ENCODE peak calls at places on chromosomes 4 and X, in four cellular contexts. J is IMR-90, F is K562, G is GM12878. H is an unnamed sample.

GRCh38 chrX:107628662-107629532 is 587 bp downstream of the PRPS1 start:
- DNase-seq in F (peak), J (peak), G (no peak), H (peak)

GRCh38 chrX:74523870-74524735 is 90.3 kb downstream of the RLIM start:
- DNase-seq in F (no peak), J (peak), G (no peak), H (no peak)

GRCh38 chrX:119374736-119375135 is 24.4 kb upstream of the SLC25A43 start:
- DNase-seq in F (no peak), J (peak), G (no peak), H (peak)

GRCh38 chr4:100188829-100189228 is 1.4 kb downstream of the DDIT4L start:
- DNase-seq in G (no peak), J (no peak), F (no peak), H (no peak)

GRCh38 chr4:11532138-11532537 is 103.4 kb upstream of the HS3ST1 start:
- DNase-seq in J (no peak), G (no peak), F (no peak), H (no peak)

GRCh38 chr4:75514949-75515612 is 808 bp downstream of the THAP6 start:
- DNase-seq in J (no peak), F (no peak), G (peak), H (no peak)

GRCh38 chr4:102692474-102692873 is 68.3 kb downstream of the MANBA start:
- DNase-seq in G (no peak), F (no peak), J (no peak), H (no peak)

GRCh38 chr4:151471728-151472127 is 62.8 kb downstream of the FHIP1A start:
- DNase-seq in F (no peak), G (no peak), J (no peak), H (no peak)

GRCh38 chrX:136028383-136028984 is 43.2 kb downstream of the SLC9A6 start:
- DNase-seq in F (no peak), G (no peak), J (peak), H (peak)

GRCh38 chr4:56405016-56405415 is 17.7 kb upstream of the AASDH start:
- DNase-seq in G (no peak), F (no peak), J (no peak), H (no peak)

GRCh38 chrX:55710701-55711100 is 6.8 kb upstream of the RRAGB start:
- DNase-seq in G (no peak), F (no peak), J (no peak), H (peak)

GRCh38 chr4:71974681-71975080 is 57.1 kb upstream of the NPFFR2 start:
- DNase-seq in F (no peak), J (peak), G (no peak), H (no peak)
- TF ChIP-seq USF2 in F (no peak), J (no peak), G (no peak), H (no peak)

GRCh38 chr4:41339812-41340809 is 83.4 kb downstream of the UCHL1 start:
- DNase-seq in F (no peak), G (no peak), J (peak), H (no peak)
- TF ChIP-seq ELK1 in F (no peak), G (no peak), J (no peak), H (no peak)

GRCh38 chrX:153549807-153550206 is 32.4 kb downstream of the ATP2B3 start:
- DNase-seq in G (no peak), J (no peak), F (no peak), H (no peak)
- TF ChIP-seq CTCF in G (no peak), J (no peak), F (peak), H (no peak)

DNA sequence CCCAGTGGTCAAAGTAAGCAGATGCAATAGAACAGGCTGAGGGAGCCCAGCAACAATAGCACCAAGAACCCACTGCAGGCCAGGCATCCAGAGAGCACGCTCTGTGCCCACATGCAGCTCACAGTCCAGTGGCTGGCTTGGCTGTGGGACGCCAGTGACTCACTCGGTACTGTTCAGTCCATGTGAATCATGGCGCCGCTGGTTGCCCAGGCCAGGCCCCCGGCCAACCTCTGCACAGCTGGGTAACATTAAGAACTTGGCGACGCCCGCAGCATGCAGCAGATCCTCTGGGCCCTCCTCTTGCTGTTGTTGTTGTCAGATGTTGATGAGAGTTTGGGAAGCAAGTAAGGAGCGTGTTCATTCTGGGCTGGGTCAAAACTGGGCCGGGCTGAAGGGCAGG is 60.5 kb downstream of the MSX1 start:
- DNase-seq in J (no peak), G (no peak), F (no peak), H (no peak)
- TF ChIP-seq USF2 in J (no peak), G (no peak), F (no peak), H (no peak)

DNA sequence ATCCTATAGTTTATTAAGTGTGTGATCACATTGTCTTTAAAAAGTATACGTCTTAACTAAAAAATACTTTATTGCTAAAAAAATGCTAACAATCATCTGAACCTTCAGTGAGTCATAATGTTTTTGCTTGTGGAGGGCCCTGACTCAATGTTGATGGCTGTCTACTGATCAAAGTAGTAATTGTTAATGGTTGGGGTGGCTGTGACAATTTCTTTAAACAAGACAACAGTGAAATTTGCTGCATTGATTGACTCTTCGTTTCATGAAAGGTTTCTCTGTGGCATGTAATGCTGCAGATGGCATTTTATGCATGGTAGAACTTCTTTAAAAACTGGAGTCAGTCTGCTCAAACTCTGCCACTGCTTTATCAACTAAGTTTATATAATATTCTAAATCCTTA is 101.4 kb upstream of the IL15 start:
- DNase-seq in F (no peak), J (peak), G (no peak), H (no peak)
- TF ChIP-seq ELK1 in F (no peak), J (no peak), G (no peak), H (no peak)

DNA sequence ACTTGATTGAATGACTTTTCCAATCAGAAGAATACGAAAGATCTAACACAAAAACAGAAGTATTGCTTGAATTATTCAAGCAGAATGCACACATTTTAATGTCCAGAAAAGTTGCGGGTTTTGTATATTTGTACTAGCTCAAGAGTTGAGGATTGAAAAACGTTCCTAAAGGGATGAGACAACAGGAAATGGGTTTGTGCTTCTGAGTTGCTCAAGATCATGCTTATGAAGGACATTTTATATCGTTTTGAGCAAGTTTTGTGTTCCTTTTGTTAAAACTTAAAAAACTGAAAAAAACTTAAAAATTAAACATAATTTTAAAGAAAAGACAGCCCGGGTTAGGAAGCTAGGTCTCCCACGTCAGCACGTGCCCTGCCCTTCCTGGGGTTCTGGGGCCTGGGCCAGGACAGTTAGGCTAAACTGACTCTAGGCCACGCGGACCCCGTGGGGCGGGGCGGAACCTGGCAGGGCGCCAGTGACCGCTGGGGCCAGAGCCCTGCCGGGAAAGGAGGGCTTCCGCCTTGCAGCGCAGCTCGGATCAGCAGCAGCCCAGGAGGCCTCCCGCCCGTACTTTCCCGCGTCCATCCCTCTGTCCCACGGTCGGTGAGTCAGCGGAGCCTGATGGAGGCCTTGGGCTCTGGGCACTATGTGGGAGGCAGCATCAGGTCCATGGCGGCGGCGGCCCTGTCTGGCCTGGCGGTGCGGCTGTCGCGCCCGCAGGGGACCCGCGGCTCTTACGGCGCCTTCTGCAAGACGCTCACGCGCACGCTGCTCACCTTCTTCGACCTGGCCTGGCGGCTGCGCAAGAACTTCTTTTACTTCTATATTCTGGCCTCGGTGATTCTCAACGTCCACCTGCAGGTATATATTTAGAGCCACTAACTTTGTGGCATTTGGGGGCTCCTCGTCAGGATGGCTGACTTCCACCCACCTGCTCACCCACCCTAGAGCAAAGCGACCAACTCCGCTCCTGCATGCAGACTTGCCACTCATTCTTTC is at the start of gene SMIM10:
- DNase-seq in J (peak), G (no peak), F (peak), H (peak)
- TF ChIP-seq CTCF in J (no peak), G (no peak), F (no peak), H (no peak)

DNA sequence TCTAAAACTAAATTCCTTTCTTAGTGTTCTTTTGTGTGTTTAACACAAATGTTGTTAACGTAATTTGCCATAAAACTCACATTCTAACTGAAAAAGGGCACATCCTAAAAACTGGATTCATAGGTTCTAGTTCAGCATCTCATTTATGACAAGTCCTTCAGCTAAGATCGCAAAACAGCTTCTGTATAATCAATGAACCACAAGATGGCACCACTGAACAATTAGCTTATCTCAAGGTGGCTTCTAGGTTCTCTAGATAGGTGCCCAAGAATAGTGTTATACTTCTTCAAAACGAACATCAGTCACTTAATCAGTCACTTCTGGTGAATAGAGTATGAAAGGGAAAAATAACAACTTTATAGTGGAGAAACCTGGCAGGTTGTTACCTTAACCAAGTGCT is 54.3 kb downstream of the NRK start:
- DNase-seq in G (no peak), F (no peak), J (peak), H (peak)
- TF ChIP-seq USF2 in G (no peak), F (no peak), J (no peak), H (no peak)

GRCh38 chr4:86670739-86671138 is 76.6 kb downstream of the PTPN13 start:
- DNase-seq in F (no peak), J (peak), G (no peak), H (no peak)
- TF ChIP-seq ELK1 in F (no peak), J (no peak), G (no peak), H (no peak)

GRCh38 chrX:84909151-84909550 is 94.5 kb upstream of the APOOL start:
- DNase-seq in F (no peak), G (no peak), J (no peak), H (no peak)

GRCh38 chrX:84907324-84907946 is 96.2 kb upstream of the APOOL start:
- DNase-seq in G (no peak), F (no peak), J (peak), H (peak)
- TF ChIP-seq CTCF in G (no peak), F (no peak), J (peak), H (no peak)

H was measured in A549.